ENCODE peak calls at places on chromosomes 16 and 17, in six cellular contexts. K is esophagus squamous epithelium; M is left lung; L is breast epithelium; O is substantia nigra; I is CD8-positive, alpha-beta memory T cell. Z is an unnamed sample.

GRCh38 chr17:37056622-37057021 is 107.9 kb downstream of the AATF start:
- DNase-seq in M (no peak), K (no peak), O (no peak), I (no peak), L (no peak), Z (no peak)

GRCh38 chr16:13171313-13171712 is 269.9 kb downstream of the SHISA9 start:
- DNase-seq in M (no peak), O (no peak), I (no peak), K (no peak), L (no peak), Z (no peak)

GRCh38 chr16:64083428-64084129 is 1038.3 kb downstream of the CDH11 start:
- DNase-seq in K (no peak), I (no peak), O (no peak), M (no peak), L (no peak), Z (no peak)

GRCh38 chr17:18006495-18007239 is 32.3 kb downstream of the ATPAF2 start:
- DNase-seq in O (no peak), K (no peak), M (no peak), L (no peak), I (no peak), Z (no peak)

GRCh38 chr17:163514-164103 is 17.8 kb downstream of the DOC2B start:
- DNase-seq in L (no peak), I (no peak), M (no peak), O (no peak), K (no peak), Z (no peak)

GRCh38 chr17:74513987-74514631 is 17.2 kb downstream of the CD300LB start:
- DNase-seq in K (no peak), I (peak), M (no peak), O (no peak), L (peak), Z (no peak)

GRCh38 chr16:56414366-56414765 is 11.0 kb downstream of the AMFR start:
- DNase-seq in I (no peak), M (no peak), K (no peak), O (no peak), L (no peak), Z (no peak)

GRCh38 chr16:86120982-86121242 is 221.9 kb downstream of the IRF8 start:
- DNase-seq in K (no peak), O (no peak), L (no peak), I (no peak), M (no peak), Z (no peak)

GRCh38 chr16:70597135-70597534 is 49.2 kb upstream of the IL34 start:
- DNase-seq in O (no peak), L (no peak), K (no peak), M (no peak), I (no peak), Z (no peak)

GRCh38 chr16:29877266-29877961 is 14.4 kb upstream of the CDIPT start:
- DNase-seq in L (no peak), K (no peak), O (no peak), I (peak), M (peak), Z (no peak)

GRCh38 chr17:28047806-28048205 is 5.3 kb downstream of the NLK start:
- DNase-seq in M (no peak), L (no peak), O (no peak), K (no peak), I (no peak), Z (no peak)

GRCh38 chr17:11240041-11240801 is 792 bp upstream of the SHISA6 start:
- DNase-seq in O (peak), K (no peak), M (no peak), I (no peak), L (no peak), Z (peak)

GRCh38 chr16:12558641-12559040 is 245.0 kb downstream of the CPPED1 start:
- DNase-seq in I (no peak), L (no peak), K (no peak), M (no peak), O (no peak), Z (no peak)

GRCh38 chr16:12677472-12677871 is 126.2 kb downstream of the CPPED1 start:
- DNase-seq in O (no peak), I (no peak), M (no peak), K (no peak), L (no peak), Z (no peak)

GRCh38 chr16:85302018-85302847 is 190.0 kb upstream of the CIBAR2 start:
- DNase-seq in K (no peak), L (no peak), I (no peak), O (no peak), M (no peak), Z (no peak)

GRCh38 chr17:9360610-9361571 is 214.7 kb downstream of the STX8 start:
- DNase-seq in I (no peak), M (no peak), L (no peak), O (peak), K (no peak), Z (no peak)

GRCh38 chr16:89190150-89190958 is 10.0 kb downstream of the SLC22A31 start:
- DNase-seq in M (no peak), L (no peak), I (no peak), O (no peak), K (no peak), Z (no peak)

GRCh38 chr16:87628940-87629339 is 26.6 kb downstream of the JPH3 start:
- DNase-seq in O (no peak), I (no peak), L (no peak), K (no peak), M (no peak), Z (no peak)

GRCh38 chr17:17058304-17058703 is 16.0 kb downstream of the MPRIP start:
- DNase-seq in M (peak), O (no peak), I (no peak), K (no peak), L (no peak), Z (no peak)

GRCh38 chr17:18166894-18167293 is 16.7 kb upstream of the ALKBH5 start:
- DNase-seq in I (no peak), M (no peak), O (no peak), L (no peak), K (no peak), Z (no peak)

DNA sequence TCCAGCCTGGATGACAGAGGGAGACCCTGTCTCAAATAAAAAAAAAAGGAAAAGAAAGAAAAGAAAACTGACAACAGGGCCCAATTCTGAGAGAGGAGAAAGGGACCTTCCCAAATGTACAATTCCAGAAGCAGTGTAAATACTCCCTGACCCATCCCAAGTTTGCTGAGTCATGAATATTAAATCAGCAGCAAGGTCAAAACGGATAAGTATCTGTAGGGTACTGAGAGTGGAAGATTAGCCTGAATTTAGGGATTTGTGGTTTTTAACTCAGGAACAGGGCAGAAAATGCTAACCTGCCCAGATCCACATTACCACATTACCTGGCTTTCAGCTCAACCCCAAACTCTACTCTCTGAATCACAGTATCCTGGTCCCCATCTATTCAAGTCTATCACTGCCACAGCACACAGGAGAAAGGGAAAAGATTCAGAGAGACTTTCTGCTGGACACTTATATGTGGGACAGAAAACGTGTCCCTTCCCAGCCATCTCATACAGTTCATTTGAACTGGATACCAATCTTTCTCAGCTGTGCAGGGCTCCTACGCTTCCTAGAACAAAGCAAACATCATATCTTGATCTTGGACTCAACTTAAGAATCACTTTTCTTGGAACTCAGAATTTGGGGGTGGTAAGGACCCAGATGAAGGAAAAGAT is 2.9 kb downstream of the FXR2 start:
- DNase-seq in L (no peak), I (no peak), O (no peak), M (no peak), K (no peak), Z (no peak)
- H3K27ac ChIP-seq in L (no peak), I (no peak), O (no peak), M (no peak), K (no peak), Z (no peak)

GRCh38 chr16:969508-970378 is 1.0 kb downstream of the LMF1 start:
- DNase-seq in I (no peak), O (no peak), M (no peak), L (no peak), K (no peak), Z (no peak)
- H3K27ac ChIP-seq in I (peak), O (peak), M (peak), L (peak), K (peak), Z (peak)

GRCh38 chr17:55266958-55267688 is 2.4 kb downstream of the HLF start:
- DNase-seq in I (no peak), M (no peak), O (no peak), K (no peak), L (no peak), Z (no peak)
- H3K27ac ChIP-seq in I (no peak), M (peak), O (peak), K (peak), L (peak), Z (peak)

GRCh38 chr17:5237541-5238016 is 2.9 kb upstream of the SCIMP start:
- DNase-seq in K (no peak), O (peak), I (peak), L (no peak), M (peak), Z (no peak)

GRCh38 chr17:5238333-5238732 is 3.7 kb upstream of the SCIMP start:
- DNase-seq in M (no peak), O (no peak), I (no peak), K (no peak), L (no peak), Z (no peak)

GRCh38 chr17:5236871-5237540 is 2.3 kb upstream of the SCIMP start:
- DNase-seq in M (no peak), O (no peak), I (no peak), L (no peak), K (no peak), Z (no peak)

DNA sequence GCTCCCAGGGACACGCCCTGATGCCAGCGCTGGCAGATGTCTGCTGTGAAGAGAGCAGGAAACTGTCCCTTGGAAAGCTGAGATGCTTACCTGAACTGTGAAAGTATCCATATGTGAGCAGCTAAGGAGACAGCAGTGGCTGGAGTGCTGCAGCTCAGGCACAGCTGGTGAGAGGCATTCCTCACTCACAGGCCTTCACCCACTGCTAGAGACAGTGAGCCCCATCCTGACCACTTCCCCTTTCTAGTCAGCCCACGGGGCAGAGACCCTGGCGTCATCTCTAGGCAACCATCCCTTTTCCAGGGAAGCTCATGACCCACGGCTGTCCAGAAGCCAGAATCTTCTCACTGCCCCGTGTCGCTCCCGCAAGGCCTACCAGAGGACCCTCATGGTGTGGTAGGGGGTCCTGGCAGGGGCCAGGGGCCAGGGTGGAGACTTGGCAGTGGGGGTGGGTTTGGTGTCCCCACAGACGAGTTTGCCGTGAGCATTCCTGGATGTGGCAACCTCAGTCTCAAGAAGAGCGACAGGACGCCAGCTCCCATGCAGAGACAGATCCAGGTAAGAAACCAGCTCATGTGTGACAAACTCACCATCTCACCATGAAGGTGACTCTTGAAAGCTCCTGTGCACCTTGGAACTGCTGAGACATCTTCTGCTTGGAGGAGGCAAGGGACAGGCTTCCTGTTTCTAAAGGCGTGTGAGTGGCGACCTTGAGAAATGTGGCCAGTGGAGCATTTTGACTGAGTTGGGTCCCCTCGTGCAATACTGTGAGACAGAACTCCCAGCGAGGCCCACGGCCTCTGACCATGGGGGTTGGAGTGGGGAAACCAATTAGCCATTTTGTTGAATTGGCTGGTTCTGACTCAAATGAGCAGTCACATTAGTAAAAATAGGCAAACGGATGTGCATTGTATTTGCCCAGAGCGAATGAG is at the start of gene SCIMP:
- DNase-seq in I (no peak), O (peak), L (no peak), K (no peak), M (peak), Z (no peak)
- H3K27ac ChIP-seq in I (no peak), O (peak), L (peak), K (peak), M (peak), Z (peak)

GRCh38 chr17:4808378-4808767 is 1.4 kb downstream of the PLD2 start:
- DNase-seq in M (no peak), O (peak), L (peak), I (no peak), K (no peak), Z (peak)

GRCh38 chr17:4806770-4807533 is at the start of gene PLD2:
- DNase-seq in M (peak), K (peak), O (peak), L (peak), I (peak), Z (peak)

GRCh38 chr17:4802228-4802627 is at the start of gene C17orf114:
- DNase-seq in M (no peak), O (no peak), K (no peak), I (no peak), L (no peak), Z (no peak)

GRCh38 chr17:4807534-4808377 is 804 bp downstream of the PLD2 start:
- DNase-seq in K (no peak), M (no peak), I (no peak), O (no peak), L (no peak), Z (no peak)

GRCh38 chr17:4806420-4806769 is 557 bp upstream of the PLD2 start:
- DNase-seq in L (no peak), O (no peak), M (no peak), K (no peak), I (no peak), Z (no peak)
- H3K27ac ChIP-seq in L (peak), O (no peak), M (no peak), K (peak), I (no peak), Z (no peak)

DNA sequence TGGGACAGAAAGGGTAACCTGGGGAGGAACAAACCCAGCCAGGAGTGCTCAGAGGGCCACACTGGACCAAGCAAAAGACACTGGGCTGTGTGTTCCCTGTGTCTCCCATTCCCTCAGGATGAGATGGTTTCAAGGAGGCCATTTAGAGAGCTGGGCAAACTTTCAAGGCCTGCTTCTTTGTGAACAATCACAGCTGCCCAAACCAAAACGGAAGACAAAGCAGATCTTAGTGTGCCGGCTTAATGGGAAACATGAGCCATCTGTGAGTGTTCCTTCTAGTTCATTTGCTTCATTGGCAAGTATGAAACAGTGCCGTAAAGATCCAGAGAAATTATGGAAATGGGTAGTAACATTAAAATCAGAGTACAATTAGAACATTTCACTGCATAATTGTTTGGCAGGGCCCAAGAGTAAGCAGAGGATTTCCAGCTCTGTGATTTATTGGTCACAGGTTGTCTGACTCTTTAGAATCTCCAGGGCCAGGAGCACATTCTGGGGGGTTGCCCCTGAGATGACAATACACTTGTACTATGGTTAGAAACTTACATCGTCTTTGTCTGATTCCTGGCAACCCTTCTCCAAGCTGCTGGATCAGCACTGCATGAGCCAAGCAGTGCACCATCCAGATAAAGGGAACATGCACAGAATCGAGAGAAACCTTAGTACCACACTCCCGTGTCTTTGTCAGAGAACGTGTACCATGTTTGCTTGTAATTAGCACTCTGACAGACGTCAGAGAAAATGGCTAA is 412.1 kb downstream of the RBFOX1 start:
- DNase-seq in L (no peak), M (no peak), O (peak), K (no peak), I (no peak), Z (no peak)
- H3K27ac ChIP-seq in L (peak), M (no peak), O (no peak), K (peak), I (no peak), Z (no peak)

GRCh38 chr17:78724999-78725398 is 57.1 kb downstream of the CYTH1 start:
- DNase-seq in M (no peak), K (no peak), O (no peak), L (no peak), I (no peak), Z (no peak)
- H3K27ac ChIP-seq in M (no peak), K (peak), O (peak), L (peak), I (no peak), Z (peak)

GRCh38 chr17:75647921-75648320 is 14.7 kb downstream of the SMIM5 start:
- DNase-seq in I (no peak), M (no peak), L (no peak), O (no peak), K (no peak), Z (no peak)
- H3K27ac ChIP-seq in I (no peak), M (no peak), L (no peak), O (peak), K (no peak), Z (peak)

GRCh38 chr17:76527430-76528111 is 9.9 kb downstream of the CYGB start:
- DNase-seq in M (peak), L (no peak), O (no peak), I (peak), K (peak), Z (no peak)

GRCh38 chr17:76528528-76529223 is 8.8 kb downstream of the CYGB start:
- DNase-seq in O (no peak), M (no peak), I (no peak), K (no peak), L (no peak), Z (no peak)

GRCh38 chr17:76529224-76529642 is 8.3 kb downstream of the CYGB start:
- DNase-seq in M (peak), L (peak), I (no peak), O (peak), K (no peak), Z (peak)

GRCh38 chr17:76529643-76530488 is 7.6 kb downstream of the CYGB start:
- DNase-seq in O (peak), L (peak), K (no peak), M (peak), I (no peak), Z (peak)

GRCh38 chr17:76528156-76528527 is 9.4 kb downstream of the CYGB start:
- DNase-seq in K (no peak), O (no peak), M (no peak), L (no peak), I (no peak), Z (no peak)
- H3K27ac ChIP-seq in K (peak), O (peak), M (peak), L (peak), I (peak), Z (peak)

Z was measured in caudate nucleus.